ENCODE peak calls at places on chromosomes 6 and 20, in six cellular contexts. X, M, I, Z, U and F are unnamed samples.
A peak's percentile ranks its signal among the peaks of the same experiment; 100 is the strongest.

GRCh38 chr6:39754493-39755115 is 29.4 kb upstream of the KIF6 start:
- DNase-seq in U (no peak), X (no peak), Z (no peak), M (no peak), I (no peak), F (no peak)

GRCh38 chr6:81075974-81076373 is 676.5 kb downstream of the TENT5A start:
- DNase-seq in I (no peak), X (no peak), Z (peak; percentile 13), M (no peak), U (no peak), F (no peak)

GRCh38 chr6:148591656-148592055 is 155.2 kb upstream of the UST start:
- DNase-seq in I (no peak), Z (no peak), M (no peak), U (no peak), X (no peak), F (no peak)

GRCh38 chr6:94736231-94736630 is 841.1 kb upstream of the MANEA start:
- DNase-seq in Z (no peak), X (no peak), U (no peak), I (no peak), M (no peak), F (no peak)

GRCh38 chr6:134363323-134364039 is 45.6 kb upstream of the SGK1 start:
- DNase-seq in U (no peak), Z (peak; percentile 24), I (no peak), M (peak; percentile 72), X (no peak), F (no peak)

GRCh38 chr6:72348926-72349325 is 272.9 kb upstream of the KCNQ5 start:
- DNase-seq in U (no peak), M (no peak), Z (no peak), X (no peak), I (peak; percentile 23), F (no peak)

GRCh38 chr20:46206025-46206424 is 87.9 kb downstream of the CD40 start:
- DNase-seq in U (peak; percentile 8), Z (peak; percentile 47), X (no peak), M (no peak), I (peak; percentile 46), F (no peak)

GRCh38 chr20:62832212-62832922 is 15.5 kb downstream of the COL9A3 start:
- DNase-seq in X (no peak), M (no peak), I (no peak), Z (no peak), U (no peak), F (no peak)

GRCh38 chr20:50368386-50368785 is 141.8 kb upstream of the PTPN1 start:
- DNase-seq in Z (no peak), M (no peak), I (no peak), X (no peak), U (no peak), F (no peak)

GRCh38 chr6:33414592-33415271 is 3.2 kb downstream of the CUTA start:
- DNase-seq in I (no peak), U (no peak), X (no peak), Z (peak; percentile 46), M (no peak), F (no peak)

GRCh38 chr20:33474963-33475362 is 14.9 kb upstream of the CBFA2T2 start:
- DNase-seq in X (no peak), Z (no peak), M (no peak), I (no peak), U (no peak), F (no peak)

GRCh38 chr6:73451166-73452106 is 661 bp downstream of the CGAS start:
- DNase-seq in X (peak; percentile 34), Z (no peak), U (peak; percentile 60), I (peak; percentile 27), M (no peak), F (peak; percentile 38)

GRCh38 chr20:33531047-33531877 is 41.4 kb downstream of the CBFA2T2 start:
- DNase-seq in M (no peak), U (no peak), I (no peak), X (no peak), Z (no peak), F (no peak)

GRCh38 chr6:53718597-53719460 is 53.3 kb upstream of the KLHL31 start:
- DNase-seq in Z (peak; percentile 77), U (peak; percentile 5), M (peak; percentile 6), X (no peak), I (no peak), F (no peak)

GRCh38 chr6:142907544-142907943 is 37.4 kb downstream of the HIVEP2 start:
- DNase-seq in M (no peak), Z (no peak), U (no peak), X (peak; percentile 32), I (no peak), F (no peak)

GRCh38 chr20:52971498-52972189 is 514 bp upstream of the TSHZ2 start:
- DNase-seq in X (no peak), M (no peak), I (no peak), U (no peak), Z (no peak), F (no peak)

GRCh38 chr20:2462484-2462883 is 8.1 kb downstream of the SNRPB start:
- DNase-seq in I (no peak), X (no peak), Z (no peak), M (no peak), U (no peak), F (no peak)

GRCh38 chr20:33120934-33121333 is 41.5 kb downstream of the BPIFB4 start:
- DNase-seq in Z (no peak), M (no peak), X (no peak), I (no peak), U (no peak), F (no peak)

GRCh38 chr6:46325561-46326525 is 155.1 kb upstream of the ENPP5 start:
- DNase-seq in Z (peak; percentile 2), I (no peak), M (peak; percentile 17), U (no peak), X (no peak), F (no peak)

GRCh38 chr20:2653511-2654383 is 1.3 kb downstream of the NOP56 start:
- DNase-seq in U (no peak), I (no peak), X (no peak), M (no peak), Z (no peak), F (no peak)

GRCh38 chr6:61909541-61909940 is 376.5 kb downstream of the KHDRBS2 start:
- DNase-seq in Z (no peak), I (no peak), M (no peak), U (no peak), X (no peak), F (no peak)